ENCODE peak calls at places on chromosome 15, in six cellular contexts. P is A549, B is K562, C is tibial nerve, G is transverse colon, K is upper lobe of left lung. Q is an unnamed sample.
A peak's percentile ranks its signal among the peaks of the same experiment; 100 is the strongest.

GRCh38 chr15:32641517-32642059 is at the start of gene SCG5:
- DNase-seq in P (no peak), B (peak; percentile 75), C (no peak), G (peak; percentile 38), K (peak; percentile 38), Q (no peak)

GRCh38 chr15:26023691-26024090 is 160.6 kb upstream of the ATP10A start:
- DNase-seq in P (no peak), B (no peak), C (no peak), G (no peak), K (no peak), Q (no peak)

GRCh38 chr15:99729920-99730319 is 3.3 kb downstream of the LYSMD4 start:
- DNase-seq in P (no peak), B (no peak), C (no peak), G (no peak), K (no peak), Q (no peak)

GRCh38 chr15:68789921-68790575 is 30.6 kb downstream of the ANP32A start:
- DNase-seq in P (no peak), B (no peak), C (no peak), G (no peak), K (no peak), Q (no peak)

GRCh38 chr15:67307156-67307555 is 52.6 kb downstream of the IQCH start:
- DNase-seq in P (no peak), B (no peak), C (no peak), G (no peak), K (no peak), Q (no peak)

GRCh38 chr15:88908123-88908522 is 5.1 kb downstream of the MFGE8 start:
- DNase-seq in P (no peak), B (no peak), C (no peak), G (no peak), K (no peak), Q (peak; percentile 50)

GRCh38 chr15:88810449-88810848 is 7.2 kb downstream of the ACAN start:
- DNase-seq in P (no peak), B (no peak), C (no peak), G (no peak), K (no peak), Q (no peak)

GRCh38 chr15:71685420-71685993 is 124.8 kb upstream of the NR2E3 start:
- DNase-seq in P (no peak), B (no peak), C (no peak), G (no peak), K (no peak), Q (no peak)

GRCh38 chr15:78951841-78952238 is 7.0 kb upstream of the CTSH start:
- DNase-seq in P (peak; percentile 60), B (no peak), C (no peak), G (no peak), K (peak; percentile 75), Q (no peak)

GRCh38 chr15:64452988-64453688 is 7.2 kb upstream of the ZNF609 start:
- DNase-seq in P (no peak), B (no peak), C (no peak), G (no peak), K (no peak), Q (peak; percentile 83)

GRCh38 chr15:55344206-55344605 is 25.2 kb downstream of the PIGB start:
- DNase-seq in P (no peak), B (no peak), C (no peak), G (no peak), K (peak; percentile 77), Q (no peak)

GRCh38 chr15:48190932-48191573 is 412 bp upstream of the CTXN2 start:
- DNase-seq in P (no peak), B (no peak), C (peak; percentile 22), G (peak; percentile 71), K (peak; percentile 22), Q (no peak)
- H3K4me3 ChIP-seq in P (no peak overlapping the region), B (no peak overlapping the region), C (no peak overlapping the region), G (peak overlapping the region; percentile 35), K (no peak overlapping the region), Q (no peak overlapping the region)

GRCh38 chr15:40941528-40942336 is 11.5 kb upstream of the CHAC1 start:
- DNase-seq in P (peak; percentile 63), B (peak; percentile 93), C (peak; percentile 27), G (peak; percentile 85), K (peak; percentile 81), Q (peak; percentile 86)
- TF ChIP-seq EP300 in P (no peak), B (no peak), C (no peak), G (no peak), K (no peak), Q (no peak)

DNA sequence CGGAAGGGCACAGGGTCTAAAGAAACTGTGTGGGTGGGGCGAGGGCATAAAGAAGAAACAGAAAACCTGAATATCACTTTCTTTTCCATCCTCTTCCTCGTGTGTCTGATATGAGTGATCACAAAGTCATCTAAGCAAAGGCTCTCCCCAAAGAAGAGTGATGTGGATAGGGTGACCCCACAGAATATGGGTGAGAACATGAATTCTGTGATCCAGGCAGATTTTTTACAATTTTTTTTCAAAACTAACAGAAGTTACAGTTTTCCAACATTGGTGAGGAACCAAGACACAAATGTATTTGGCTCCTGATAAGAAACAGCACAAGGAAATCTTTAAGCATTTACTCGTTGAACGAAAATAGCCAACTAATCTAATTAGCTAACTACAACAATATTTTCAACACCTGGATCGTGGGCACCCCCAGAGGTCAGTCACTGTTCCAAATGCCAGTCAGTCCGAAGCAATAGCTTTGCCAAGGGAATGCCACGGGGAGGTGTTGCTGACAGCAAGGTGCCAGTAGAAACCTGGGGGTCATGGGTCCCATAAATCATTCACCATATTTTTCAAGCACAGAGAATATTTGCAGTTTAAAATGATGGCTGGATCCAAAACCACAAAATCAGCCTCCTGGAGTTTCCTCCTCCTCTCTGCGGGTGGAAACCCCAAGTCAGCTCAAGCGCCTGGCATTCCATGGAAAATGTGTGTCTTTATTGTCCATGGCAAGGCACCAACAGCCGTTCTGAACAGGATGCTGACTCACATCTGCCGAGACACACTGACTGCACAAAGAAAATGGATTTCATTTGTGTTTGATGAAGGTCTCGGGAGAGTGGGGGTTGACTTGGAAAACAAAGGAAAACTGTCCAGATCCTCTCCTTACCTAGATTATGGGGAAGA is 26.7 kb downstream of the ANXA2 start:
- DNase-seq in P (peak; percentile 89), B (no peak), C (peak; percentile 73), G (peak; percentile 73), K (peak; percentile 51), Q (peak; percentile 91)
- TF ChIP-seq CTCF in P (peak; percentile 18), B (no peak), C (no peak), G (no peak), K (no peak), Q (no peak)

GRCh38 chr15:40340740-40341400 is at the start of gene CCDC9B:
- DNase-seq in P (peak; percentile 69), B (peak; percentile 71), C (peak; percentile 84), G (peak; percentile 96), K (peak; percentile 95), Q (peak; percentile 98)
- H3K4me3 ChIP-seq in P (peak within 1 kb of the TSS; percentile 47), B (no peak within 1 kb of the TSS), C (peak within 1 kb of the TSS; percentile 55), G (peak within 1 kb of the TSS; percentile 53), K (peak within 1 kb of the TSS; percentile 61), Q (peak within 1 kb of the TSS; percentile 66)

DNA sequence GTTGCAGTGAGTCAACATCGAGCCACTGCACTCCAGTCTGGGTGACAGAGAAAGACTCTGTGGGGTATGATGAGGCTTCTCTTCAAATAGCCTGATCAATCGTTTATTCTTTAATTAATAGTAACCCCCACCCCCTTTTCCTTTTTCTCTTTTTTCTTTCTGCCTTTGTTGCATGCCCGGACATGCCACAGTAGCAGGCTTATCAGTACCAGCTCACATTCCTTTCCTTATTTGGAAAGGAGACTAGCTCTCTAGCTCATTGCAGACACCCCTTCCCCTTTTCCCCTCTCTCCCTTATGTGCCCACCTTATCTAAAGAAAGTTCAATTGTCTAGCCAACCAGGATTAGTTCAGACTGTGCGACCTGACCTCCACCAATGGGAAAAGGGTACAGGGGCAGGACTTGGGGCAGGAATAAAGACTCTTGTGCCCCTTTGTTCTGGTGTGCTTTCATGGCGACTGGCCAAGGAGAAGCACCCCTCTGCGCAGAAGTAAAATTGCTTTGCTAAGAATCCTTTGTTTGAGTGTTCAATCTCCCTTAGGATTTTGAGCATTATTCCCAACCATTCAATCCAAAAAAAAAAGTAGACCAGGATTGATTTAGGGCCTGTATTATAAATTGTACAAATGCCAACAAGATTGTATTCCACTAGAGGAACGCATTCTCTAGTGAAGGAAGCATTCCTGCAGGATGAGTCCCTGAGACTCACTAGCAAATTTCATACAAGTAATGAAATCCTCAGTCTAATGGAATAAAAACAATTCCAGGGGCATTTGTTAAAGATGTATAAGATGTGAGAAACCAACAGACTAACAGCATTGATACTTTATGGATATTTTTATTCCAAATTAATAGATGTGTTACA is 95.8 kb upstream of the SNRPN start:
- DNase-seq in P (no peak), B (no peak), C (no peak), G (no peak), K (no peak), Q (no peak)
- TF ChIP-seq EP300 in P (no peak), B (no peak), C (no peak), G (no peak), K (no peak), Q (no peak)

GRCh38 chr15:31179683-31180082 is 78.2 kb upstream of the TRPM1 start:
- DNase-seq in P (no peak), B (no peak), C (no peak), G (no peak), K (no peak), Q (no peak)
- TF ChIP-seq CTCF in P (no peak), B (no peak), C (no peak), G (no peak), K (no peak), Q (no peak)

GRCh38 chr15:57278439-57278838 is 97.9 kb upstream of the CGNL1 start:
- DNase-seq in P (no peak), B (no peak), C (no peak), G (no peak), K (no peak), Q (no peak)
- H3K4me3 ChIP-seq in P (no peak overlapping the region), B (no peak overlapping the region), C (no peak overlapping the region), G (no peak overlapping the region), K (no peak overlapping the region), Q (no peak overlapping the region)